ENCODE peak calls at places on chromosomes 2 and 18, in five cellular contexts. N is activated T-cell treated with anti-CD3 and anti-CD28 coated beads for 24 hours, I is lower leg skin, D is ELF-1, Y is body of pancreas. B is an unnamed sample.

GRCh38 chr2:128405981-128406601 is 87.4 kb upstream of the HS6ST1 start:
- DNase-seq in N (no peak), I (no peak), Y (no peak), D (no peak), B (no peak)

GRCh38 chr2:162025121-162025911 is 48.7 kb downstream of the DPP4 start:
- DNase-seq in N (no peak), D (no peak), Y (no peak), I (no peak), B (no peak)

GRCh38 chr2:31012384-31012783 is 125.9 kb downstream of the GALNT14 start:
- DNase-seq in Y (no peak), N (no peak), I (no peak), D (peak), B (no peak)

GRCh38 chr2:72415256-72415655 is 267.6 kb upstream of the CYP26B1 start:
- DNase-seq in Y (no peak), D (no peak), I (no peak), N (no peak), B (no peak)

GRCh38 chr2:36481709-36482108 is 116.3 kb downstream of the FEZ2 start:
- DNase-seq in N (no peak), D (no peak), Y (no peak), I (no peak), B (no peak)

GRCh38 chr2:235449568-235449967 is 44.3 kb upstream of the AGAP1 start:
- DNase-seq in I (no peak), N (no peak), Y (no peak), D (no peak), B (no peak)

GRCh38 chr2:234716271-234716670 is 219.4 kb upstream of the ARL4C start:
- DNase-seq in Y (no peak), D (no peak), I (no peak), N (no peak), B (no peak)

GRCh38 chr2:42947809-42948595 is 155.6 kb upstream of the HAAO start:
- DNase-seq in D (no peak), Y (no peak), N (no peak), I (no peak), B (no peak)

GRCh38 chr2:69340101-69340775 is 46.8 kb downstream of the GFPT1 start:
- DNase-seq in D (no peak), I (no peak), N (no peak), Y (no peak), B (no peak)

GRCh38 chr2:31363956-31364750 is 50.4 kb downstream of the XDH start:
- DNase-seq in Y (no peak), D (no peak), N (no peak), I (no peak), B (no peak)

GRCh38 chr2:70525032-70525431 is 28.6 kb downstream of the TGFA start:
- DNase-seq in I (no peak), Y (no peak), D (no peak), N (no peak), B (no peak)

GRCh38 chr2:66897181-66897580 is 462.3 kb downstream of the MEIS1 start:
- DNase-seq in I (no peak), Y (peak), N (no peak), D (no peak), B (no peak)

GRCh38 chr2:153101187-153101586 is 377.4 kb downstream of the RPRM start:
- DNase-seq in Y (no peak), D (no peak), I (no peak), N (no peak), B (no peak)

GRCh38 chr2:70938580-70938938 is 2.9 kb downstream of the ATP6V1B1 start:
- DNase-seq in D (no peak), N (no peak), Y (no peak), I (no peak), B (no peak)

GRCh38 chr2:72414108-72414507 is 266.4 kb upstream of the CYP26B1 start:
- DNase-seq in Y (no peak), N (no peak), I (no peak), D (no peak), B (no peak)

GRCh38 chr18:23259701-23260661 is 124.7 kb downstream of the CABLES1 start:
- DNase-seq in I (peak), Y (peak), D (peak), N (no peak), B (no peak)

GRCh38 chr2:225501022-225501421 is 101.5 kb downstream of the NYAP2 start:
- DNase-seq in Y (no peak), N (no peak), D (no peak), I (no peak), B (no peak)

GRCh38 chr2:112140899-112141622 is 2.9 kb downstream of the FBLN7 start:
- DNase-seq in Y (no peak), I (no peak), D (no peak), N (no peak), B (no peak)

GRCh38 chr2:64854773-64855237 is 134.4 kb upstream of the SLC1A4 start:
- DNase-seq in D (no peak), I (peak), N (no peak), Y (no peak), B (no peak)

GRCh38 chr18:51867767-51868166 is 472.2 kb upstream of the DCC start:
- DNase-seq in Y (peak), D (no peak), I (no peak), N (no peak), B (no peak)

GRCh38 chr2:37599688-37600525 is 71.5 kb downstream of the CDC42EP3 start:
- DNase-seq in Y (peak), I (no peak), D (no peak), N (no peak), B (no peak)

GRCh38 chr2:233032551-233033320 is at the start of gene NEU2:
- DNase-seq in Y (no peak), N (no peak), I (no peak), D (no peak), B (no peak)

GRCh38 chr2:25062461-25062860 is 20.6 kb downstream of the EFR3B start:
- DNase-seq in I (peak), Y (peak), D (peak), N (no peak), B (no peak)

GRCh38 chr2:68577183-68577582 is 66.2 kb upstream of the PROKR1 start:
- DNase-seq in N (no peak), Y (no peak), I (no peak), D (no peak), B (no peak)

GRCh38 chr2:123419976-123420375 is 605.1 kb upstream of the CNTNAP5 start:
- DNase-seq in N (no peak), I (no peak), D (no peak), Y (no peak), B (no peak)

GRCh38 chr2:11498543-11499034 is 32.6 kb upstream of the E2F6 start:
- DNase-seq in Y (peak), N (no peak), D (no peak), I (peak), B (no peak)

GRCh38 chr18:26233208-26233607 is 7.0 kb downstream of the TAF4B start:
- DNase-seq in D (peak), Y (no peak), N (no peak), I (no peak), B (no peak)

GRCh38 chr2:205133544-205133943 is 548.8 kb upstream of the NRP2 start:
- DNase-seq in Y (peak), N (no peak), D (no peak), I (no peak), B (no peak)

GRCh38 chr2:151975460-151976414 is 123.1 kb downstream of the CACNB4 start:
- DNase-seq in I (no peak), Y (no peak), N (no peak), D (no peak), B (no peak)

GRCh38 chr2:8447610-8448221 is 234.1 kb upstream of the ID2 start:
- DNase-seq in D (no peak), I (no peak), Y (no peak), N (no peak), B (no peak)

B was measured in stimulated activated CD4-positive, alpha-beta T cell treated with anti-CD3 and anti-CD28 coated beads, Interleukin-4, amount 100 ng/mL, for 48 hours.